ENCODE peak calls at places on chromosomes 7 and 10, in six cellular contexts. Q, A, S, H, O and J are unnamed samples.

GRCh38 chr10:68132391-68132790 is 23.1 kb downstream of the MYPN start:
- DNase-seq in A (no peak), H (no peak), Q (no peak), O (no peak), S (no peak), J (no peak)

GRCh38 chr7:96709381-96710228 is at the start of gene SEM1:
- DNase-seq in A (peak), H (peak), Q (peak), O (peak), S (peak), J (peak)

GRCh38 chr10:95304976-95305375 is 14.2 kb upstream of the PDLIM1 start:
- DNase-seq in Q (no peak), H (no peak), A (no peak), O (no peak), S (no peak), J (no peak)

GRCh38 chr7:81641873-81642272 is 128.0 kb downstream of the HGF start:
- DNase-seq in Q (no peak), H (no peak), A (no peak), S (no peak), O (no peak), J (no peak)

GRCh38 chr7:83305027-83305426 is 142.3 kb upstream of the PCLO start:
- DNase-seq in A (no peak), H (no peak), S (no peak), Q (no peak), O (no peak), J (peak)

GRCh38 chr7:2437136-2437535 is 33.7 kb downstream of the CHST12 start:
- DNase-seq in S (no peak), H (no peak), Q (no peak), A (no peak), O (no peak), J (no peak)

GRCh38 chr10:133081636-133082035 is 6.1 kb upstream of the ADGRA1 start:
- DNase-seq in O (no peak), Q (no peak), S (no peak), A (no peak), H (no peak), J (no peak)

GRCh38 chr7:123635551-123636359 is 19.9 kb upstream of the LMOD2 start:
- DNase-seq in H (peak), O (peak), Q (no peak), S (peak), A (peak), J (peak)

GRCh38 chr7:26891400-26892355 is 27.3 kb upstream of the SKAP2 start:
- DNase-seq in H (no peak), S (no peak), A (peak), Q (peak), O (no peak), J (peak)

GRCh38 chr10:127921075-127921750 is 14.3 kb downstream of the PTPRE start:
- DNase-seq in Q (no peak), A (no peak), H (no peak), O (no peak), S (no peak), J (no peak)

GRCh38 chr10:124414077-124414476 is 4.6 kb downstream of the OAT start:
- DNase-seq in Q (peak), A (no peak), O (no peak), S (peak), H (no peak), J (peak)

GRCh38 chr10:26391701-26392695 is 46.1 kb upstream of the APBB1IP start:
- DNase-seq in A (no peak), H (peak), Q (no peak), S (no peak), O (peak), J (no peak)

GRCh38 chr7:4791738-4792536 is 16.5 kb downstream of the AP5Z1 start:
- DNase-seq in O (peak), H (peak), A (no peak), S (peak), Q (no peak), J (peak)

GRCh38 chr7:23721456-23721855 is 11.4 kb downstream of the STK31 start:
- DNase-seq in S (peak), O (no peak), A (no peak), Q (no peak), H (no peak), J (no peak)

GRCh38 chr10:79055892-79056291 is 12.9 kb upstream of the ZMIZ1 start:
- DNase-seq in H (no peak), O (no peak), Q (no peak), A (no peak), S (no peak), J (no peak)

GRCh38 chr7:138157702-138158101 is 81.4 kb downstream of the AKR1D1 start:
- DNase-seq in S (no peak), Q (no peak), H (no peak), O (no peak), A (no peak), J (no peak)

GRCh38 chr10:95792874-95793285 is 36.9 kb downstream of the ENTPD1 start:
- DNase-seq in Q (no peak), H (peak), S (peak), A (no peak), O (peak), J (peak)

GRCh38 chr7:80324032-80324431 is 187.8 kb downstream of the GNAT3 start:
- DNase-seq in H (no peak), A (peak), Q (peak), O (no peak), S (peak), J (peak)

GRCh38 chr7:157785021-157785441 is 448.2 kb downstream of the DNAJB6 start:
- DNase-seq in S (no peak), O (no peak), A (no peak), Q (no peak), H (no peak), J (no peak)

GRCh38 chr7:31814187-31814586 is 127.2 kb downstream of the PPP1R17 start:
- DNase-seq in H (peak), Q (no peak), S (peak), A (peak), O (peak), J (peak)

GRCh38 chr7:40156988-40157387 is 22.2 kb downstream of the SUGCT start:
- DNase-seq in O (no peak), Q (no peak), A (peak), H (no peak), S (no peak), J (no peak)

GRCh38 chr7:87475359-87476178 is at the start of gene ABCB4:
- DNase-seq in H (peak), O (peak), A (no peak), S (no peak), Q (no peak), J (peak)

GRCh38 chr10:25745976-25746375 is 188.1 kb upstream of the MYO3A start:
- DNase-seq in S (no peak), A (peak), O (peak), H (no peak), Q (no peak), J (no peak)

GRCh38 chr7:92609921-92610518 is 19.8 kb upstream of the FAM133B start:
- DNase-seq in H (peak), S (peak), O (no peak), Q (no peak), A (peak), J (peak)

GRCh38 chr7:76358478-76359110 is at the start of gene YWHAG:
- DNase-seq in O (peak), A (peak), S (peak), H (peak), Q (peak), J (peak)

GRCh38 chr10:110815354-110816004 is 56.2 kb upstream of the PDCD4 start:
- DNase-seq in O (no peak), S (no peak), H (no peak), A (no peak), Q (no peak), J (no peak)

GRCh38 chr10:317219-317868 is 182.1 kb downstream of the ZMYND11 start:
- DNase-seq in H (no peak), S (peak), A (no peak), O (no peak), Q (no peak), J (peak)

GRCh38 chr10:52951819-52952218 is 179.2 kb upstream of the MBL2 start:
- DNase-seq in H (peak), Q (peak), S (peak), O (peak), A (peak), J (peak)

GRCh38 chr7:41882271-41882670 is 179.4 kb upstream of the INHBA start:
- DNase-seq in H (no peak), Q (no peak), O (no peak), A (no peak), S (no peak), J (no peak)

GRCh38 chr10:125096371-125096770 is 64.0 kb downstream of the CTBP2 start:
- DNase-seq in O (no peak), Q (peak), A (no peak), H (no peak), S (no peak), J (no peak)

GRCh38 chr7:81161459-81162075 is 242.7 kb upstream of the SEMA3C start:
- DNase-seq in O (no peak), Q (peak), A (peak), H (no peak), S (peak), J (peak)

GRCh38 chr7:35482231-35482630 is 212.7 kb downstream of the HERPUD2 start:
- DNase-seq in S (no peak), A (no peak), H (no peak), Q (no peak), O (no peak), J (no peak)

GRCh38 chr10:121099601-121100000 is 248.4 kb downstream of the WDR11 start:
- DNase-seq in Q (no peak), H (no peak), O (peak), S (no peak), A (no peak), J (no peak)

GRCh38 chr7:140005341-140005740 is 57.4 kb downstream of the PARP12 start:
- DNase-seq in S (no peak), O (no peak), A (no peak), Q (no peak), H (no peak), J (no peak)

GRCh38 chr7:140003913-140004382 is 58.8 kb downstream of the PARP12 start:
- DNase-seq in Q (peak), A (peak), H (peak), S (peak), O (peak), J (peak)

GRCh38 chr7:139999516-139999915 is 63.2 kb downstream of the PARP12 start:
- DNase-seq in A (no peak), Q (no peak), O (no peak), S (no peak), H (no peak), J (no peak)

GRCh38 chr7:140004672-140005071 is 58.1 kb downstream of the PARP12 start:
- DNase-seq in H (no peak), O (no peak), A (no peak), Q (no peak), S (no peak), J (no peak)

DNA sequence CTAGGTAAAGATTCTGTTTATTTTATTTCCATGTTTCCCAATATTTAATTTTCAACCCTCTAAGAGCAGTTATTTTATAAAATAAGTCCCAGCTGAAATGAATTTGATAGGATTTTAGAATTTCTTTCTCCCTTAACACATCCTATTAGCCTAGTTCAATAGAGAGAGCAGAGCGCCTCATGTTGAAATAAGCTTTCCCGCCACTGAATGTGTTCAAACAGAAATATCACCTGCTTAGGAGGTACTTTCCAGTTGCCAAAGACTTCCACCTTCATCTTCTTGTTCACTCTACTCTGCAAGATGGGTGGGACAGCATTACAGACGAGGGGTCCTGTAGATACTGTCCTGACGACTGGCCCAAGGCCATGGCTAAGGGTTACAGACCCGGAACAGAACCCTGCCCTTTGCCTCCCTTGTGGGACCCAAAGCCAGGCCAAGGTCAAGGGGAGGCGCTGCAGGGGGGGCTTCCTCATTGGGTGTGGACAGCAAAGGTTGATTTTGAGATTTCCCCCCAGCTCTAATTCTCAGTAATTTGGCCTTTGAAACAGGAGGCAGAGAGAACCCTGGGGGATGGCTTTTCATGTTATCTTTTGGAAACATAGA is 62.0 kb downstream of the PARP12 start:
- DNase-seq in Q (no peak), O (no peak), A (no peak), S (no peak), H (no peak), J (no peak)
- H3K4me3 ChIP-seq in Q (no peak), O (no peak), A (no peak), S (no peak), H (no peak), J (no peak)

GRCh38 chr7:151876112-151876898 is 610 bp downstream of the PRKAG2 start:
- DNase-seq in H (peak), Q (peak), O (peak), A (peak), S (peak), J (peak)
- TF ChIP-seq EZH2 in H (peak), Q (no peak), O (peak), A (no peak), S (peak), J (peak)

GRCh38 chr7:38424750-38425463 is 151.5 kb upstream of the TARP start:
- DNase-seq in Q (no peak), H (peak), O (no peak), A (peak), S (peak), J (peak)
- H3K4me2 ChIP-seq in Q (no peak), H (no peak), O (no peak), A (no peak), S (no peak), J (no peak)

GRCh38 chr7:43463401-43463980 is 119.4 kb upstream of the STK17A start:
- DNase-seq in O (peak), H (peak), Q (peak), S (no peak), A (no peak), J (peak)
- H3K4me3 ChIP-seq in O (no peak), H (no peak), Q (peak), S (no peak), A (no peak), J (peak)

GRCh38 chr7:130970196-130970595 is 236.2 kb upstream of the KLF14 start:
- DNase-seq in Q (no peak), S (no peak), H (no peak), A (no peak), O (no peak), J (no peak)
- TF ChIP-seq EZH2 in Q (no peak), S (no peak), H (no peak), A (no peak), O (no peak), J (no peak)

GRCh38 chr7:732094-732541 is 5.0 kb upstream of the PRKAR1B start:
- DNase-seq in H (peak), O (no peak), A (peak), Q (no peak), S (peak), J (no peak)

GRCh38 chr7:731440-732085 is 4.5 kb upstream of the PRKAR1B start:
- DNase-seq in A (no peak), O (no peak), Q (no peak), S (no peak), H (no peak), J (no peak)

GRCh38 chr7:730501-731439 is 3.7 kb upstream of the PRKAR1B start:
- DNase-seq in Q (no peak), H (no peak), A (no peak), S (no peak), O (no peak), J (peak)

GRCh38 chr7:734214-734613 is 7.1 kb upstream of the PRKAR1B start:
- DNase-seq in O (no peak), Q (no peak), S (no peak), H (no peak), A (no peak), J (no peak)

DNA sequence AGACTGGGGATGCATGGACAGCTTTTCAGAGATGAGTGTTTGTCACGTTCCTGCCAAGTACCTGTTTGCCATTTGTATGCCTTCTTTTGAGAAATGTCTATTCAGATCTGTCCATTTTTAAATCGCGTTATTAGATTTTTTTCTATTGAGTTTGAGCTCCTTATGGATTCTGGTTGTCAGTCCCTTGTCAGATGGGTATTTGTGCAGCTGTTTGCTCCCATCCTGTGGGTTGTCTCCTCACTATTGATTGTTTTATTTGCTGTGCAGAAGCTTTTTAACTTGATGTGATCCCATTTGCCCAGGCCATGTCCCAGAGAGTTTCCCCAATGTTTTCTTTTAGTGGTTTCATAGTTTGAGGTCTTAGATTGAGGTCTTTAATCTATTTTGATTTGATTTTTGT is 5.5 kb upstream of the PRKAR1B start:
- DNase-seq in O (no peak), Q (no peak), A (no peak), H (no peak), S (no peak), J (no peak)
- H3K4me2 ChIP-seq in O (no peak), Q (no peak), A (peak), H (no peak), S (no peak), J (no peak)

GRCh38 chr7:99994819-99995218 is 19.0 kb upstream of the AZGP1 start:
- DNase-seq in S (no peak), O (no peak), H (no peak), Q (no peak), A (no peak), J (no peak)

GRCh38 chr7:99997545-99998137 is 17.8 kb upstream of the ZKSCAN1 start:
- DNase-seq in H (peak), O (peak), Q (no peak), A (no peak), S (peak), J (peak)

GRCh38 chr7:99992330-99993037 is 16.7 kb upstream of the AZGP1 start:
- DNase-seq in Q (no peak), A (no peak), O (no peak), S (no peak), H (peak), J (no peak)

GRCh38 chr7:100000239-100000638 is 15.2 kb upstream of the ZKSCAN1 start:
- DNase-seq in Q (no peak), A (no peak), S (no peak), H (no peak), O (no peak), J (no peak)

DNA sequence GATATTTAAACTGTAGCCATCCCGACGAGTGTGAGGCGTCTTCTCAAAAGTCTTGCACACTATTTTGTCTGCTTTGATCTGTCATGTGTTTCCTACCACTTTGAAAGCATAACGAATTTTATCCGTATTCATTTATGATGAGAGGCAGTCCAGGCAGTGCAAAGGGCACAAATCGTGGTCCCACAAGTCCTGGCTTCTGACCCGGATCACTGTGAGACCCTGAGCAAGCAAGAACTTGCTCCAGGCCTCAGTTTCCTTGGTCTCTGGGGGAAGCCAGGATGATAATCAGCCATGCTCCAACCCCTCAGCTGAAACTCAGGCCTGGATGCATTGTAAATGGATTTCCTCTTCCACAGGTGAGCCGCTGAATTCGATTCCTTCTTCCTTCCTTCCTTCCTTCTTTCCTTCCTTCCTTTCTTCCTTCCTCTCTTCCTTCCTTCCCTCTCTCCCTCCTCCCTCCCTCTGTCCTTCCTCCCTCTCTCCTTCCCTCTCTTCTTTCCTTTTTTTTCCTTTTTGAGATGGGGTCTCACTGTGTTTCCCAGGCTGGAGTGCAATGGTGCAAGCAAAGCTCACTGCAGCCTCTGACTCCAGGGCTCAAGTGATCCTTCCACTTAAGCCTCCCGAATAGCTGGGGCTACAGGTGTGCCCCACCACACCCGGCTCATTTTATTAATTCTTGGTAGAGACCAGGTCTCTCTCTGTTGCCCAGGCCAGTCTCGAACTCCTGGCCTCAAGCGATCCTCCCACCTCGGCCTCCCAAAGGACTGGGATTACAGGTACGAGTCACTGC is 18.4 kb upstream of the ZKSCAN1 start:
- DNase-seq in H (no peak), S (no peak), A (no peak), Q (no peak), O (no peak), J (no peak)
- H3K4me3 ChIP-seq in H (peak), S (no peak), A (no peak), Q (no peak), O (no peak), J (peak)

DNA sequence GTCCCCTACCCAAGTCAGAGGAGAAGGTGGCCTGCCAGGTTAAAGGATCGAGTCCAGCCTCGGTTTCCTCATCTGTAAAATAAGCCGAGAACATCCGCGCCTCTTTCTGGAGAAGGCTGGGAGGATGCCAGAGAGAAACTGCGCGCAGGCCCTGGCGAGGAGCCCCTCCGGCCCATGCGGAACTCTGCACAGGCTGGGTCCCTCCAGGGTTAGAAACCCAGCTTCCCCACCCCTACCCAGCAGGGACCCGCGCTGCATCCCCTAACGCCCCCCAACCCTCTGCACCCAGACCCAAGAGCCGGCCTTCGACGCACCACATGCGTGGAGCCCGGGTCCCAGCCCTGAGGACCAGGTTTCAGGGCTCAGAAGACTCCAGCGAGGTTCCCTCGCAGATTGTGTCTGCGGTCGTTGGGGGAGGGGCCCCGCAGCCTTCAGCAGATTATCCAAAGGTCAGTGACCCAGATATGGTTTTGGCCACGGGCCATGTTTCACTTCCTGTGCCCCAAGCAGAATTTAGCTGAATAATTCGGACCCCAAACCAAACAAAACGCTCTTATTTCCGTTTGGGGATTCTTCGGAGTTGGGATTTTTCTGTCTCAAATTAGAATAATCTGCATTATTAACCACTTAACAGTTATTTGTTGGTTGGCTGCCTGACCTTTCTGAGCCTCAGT is 167.8 kb downstream of the UBE2H start:
- DNase-seq in Q (no peak), O (peak), S (no peak), H (peak), A (no peak), J (no peak)
- TF ChIP-seq EZH2 in Q (peak), O (no peak), S (peak), H (peak), A (no peak), J (peak)